ENCODE peak calls at places on chromosomes 5 and 9, in seven cellular contexts. C is ELR; K is activated effector memory CD4-positive, alpha-beta T cell treated with anti-CD3 and anti-CD28 coated beads, Interleukin-2, amount 50 U/mL, for 16 hours; B is foreskin fibroblast; M is anterior cingulate cortex; V is progenitor cell of endocrine pancreas; D is memory B cell. R is an unnamed sample.

GRCh38 chr5:77339491-77339890 is 129.0 kb downstream of the PDE8B start:
- DNase-seq in C (no peak), K (no peak), B (no peak), M (no peak), V (no peak), D (no peak), R (no peak)

GRCh38 chr9:88179080-88179521 is 40.8 kb upstream of the SPATA31C2 start:
- DNase-seq in C (no peak), K (no peak), B (no peak), M (no peak), V (no peak), D (no peak), R (no peak)

GRCh38 chr5:178642351-178642909 is 15.6 kb upstream of the CLK4 start:
- DNase-seq in C (peak; percentile 99), K (no peak), B (peak; percentile 96), M (peak; percentile 20), V (no peak), D (no peak), R (peak; percentile 75)

GRCh38 chr5:88883566-88884434 is 816 bp upstream of the MEF2C start:
- DNase-seq in C (peak; percentile 67), K (no peak), B (peak; percentile 80), M (peak; percentile 59), V (peak; percentile 13), D (peak; percentile 57), R (no peak)

GRCh38 chr9:89597711-89598707 is 6.8 kb upstream of the GADD45G start:
- DNase-seq in C (peak; percentile 52), K (peak; percentile 80), B (peak; percentile 41), M (peak; percentile 68), V (peak; percentile 38), D (peak; percentile 61), R (no peak)

GRCh38 chr5:1749346-1750124 is 50.1 kb downstream of the MRPL36 start:
- DNase-seq in C (no peak), K (peak; percentile 43), B (no peak), M (no peak), V (no peak), D (no peak), R (no peak)

GRCh38 chr5:68548959-68549676 is 333.6 kb downstream of the PIK3R1 start:
- DNase-seq in C (peak; percentile 55), K (no peak), B (no peak), M (no peak), V (no peak), D (no peak), R (no peak)

GRCh38 chr5:29042152-29042551 is 2003.8 kb upstream of the CDH9 start:
- DNase-seq in C (no peak), K (no peak), B (no peak), M (no peak), V (no peak), D (no peak), R (no peak)

GRCh38 chr5:57513785-57514184 is 31.2 kb upstream of the ACTBL2 start:
- DNase-seq in C (no peak), K (no peak), B (no peak), M (no peak), V (no peak), D (no peak), R (no peak)

GRCh38 chr5:77871946-77872345 is 95.8 kb upstream of the TBCA start:
- DNase-seq in C (no peak), K (no peak), B (no peak), M (no peak), V (no peak), D (no peak), R (no peak)

GRCh38 chr5:8184455-8185063 is 315.6 kb downstream of the MTRR start:
- DNase-seq in C (peak; percentile 33), K (peak; percentile 72), B (no peak), M (no peak), V (peak; percentile 38), D (peak; percentile 39), R (no peak)

GRCh38 chr9:114202849-114203248 is 47.5 kb downstream of the COL27A1 start:
- DNase-seq in C (no peak), K (no peak), B (peak; percentile 28), M (no peak), V (no peak), D (no peak), R (no peak)

R was measured in smooth muscle cell of the brain vasculature.